ENCODE peak calls at places on chromosome 4, in four cellular contexts. K is GM12892, L is GM12878, Y is SK-N-SH. C is an unnamed sample.

GRCh38 chr4:101792056-101792575 is 1.6 kb downstream of the BANK1 start:
- DNase-seq in L (no peak), Y (no peak), K (no peak), C (no peak)

GRCh38 chr4:90002406-90003040 is 107.9 kb downstream of the MMRN1 start:
- DNase-seq in L (no peak), Y (peak; percentile 14), K (no peak), C (no peak)

GRCh38 chr4:163331629-163332360 is 601 bp downstream of the NPY1R start:
- DNase-seq in K (no peak), L (no peak), Y (peak; percentile 36), C (peak; percentile 14)

GRCh38 chr4:5962416-5962815 is 55.8 kb downstream of the C4orf50 start:
- DNase-seq in L (no peak), Y (no peak), K (no peak), C (no peak)

GRCh38 chr4:155426953-155427352 is 50.2 kb upstream of the MAP9 start:
- DNase-seq in Y (no peak), K (no peak), L (no peak), C (no peak)

GRCh38 chr4:139641218-139641617 is 24.4 kb upstream of the MGST2 start:
- DNase-seq in L (no peak), K (no peak), Y (no peak), C (no peak)

GRCh38 chr4:26141916-26142638 is 178.7 kb upstream of the RBPJ start:
- DNase-seq in L (no peak), Y (no peak), K (no peak), C (no peak)

GRCh38 chr4:82360298-82361177 is 13.3 kb downstream of the HNRNPD start:
- DNase-seq in K (no peak), L (no peak), Y (peak; percentile 30), C (no peak)

GRCh38 chr4:147877308-147877771 is 145.5 kb downstream of the ARHGAP10 start:
- DNase-seq in Y (peak; percentile 62), K (no peak), L (no peak), C (no peak)

GRCh38 chr4:128525939-128526630 is 238.5 kb upstream of the PGRMC2 start:
- DNase-seq in L (no peak), Y (no peak), K (no peak), C (no peak)

GRCh38 chr4:187480146-187481145 is 515.1 kb upstream of the ZFP42 start:
- DNase-seq in K (no peak), Y (no peak), L (no peak), C (no peak)

GRCh38 chr4:109440948-109441347 is 7.3 kb downstream of the SEC24B start:
- DNase-seq in Y (no peak), L (no peak), K (no peak), C (no peak)

GRCh38 chr4:123265443-123265842 is 131.2 kb upstream of the SPRY1 start:
- DNase-seq in Y (no peak), L (no peak), K (no peak), C (no peak)

GRCh38 chr4:47065099-47065498 is 33.7 kb downstream of the GABRB1 start:
- DNase-seq in Y (no peak), K (no peak), L (no peak), C (no peak)

GRCh38 chr4:156545003-156545785 is 426.4 kb downstream of the PDGFC start:
- DNase-seq in L (no peak), K (no peak), Y (no peak), C (no peak)

GRCh38 chr4:3700736-3701135 is 65.4 kb upstream of the ADRA2C start:
- DNase-seq in Y (no peak), L (no peak), K (no peak), C (no peak)

GRCh38 chr4:128287159-128287870 is at the start of gene PGRMC2:
- DNase-seq in Y (peak; percentile 61), L (no peak), K (peak; percentile 84), C (no peak)

GRCh38 chr4:33067221-33067620 is 2347.1 kb downstream of the PCDH7 start:
- DNase-seq in L (no peak), Y (no peak), K (no peak), C (no peak)

GRCh38 chr4:158946825-158947224 is 156.1 kb upstream of the RAPGEF2 start:
- DNase-seq in L (no peak), K (no peak), Y (no peak), C (no peak)

GRCh38 chr4:6785572-6785925 is 3.0 kb downstream of the KIAA0232 start:
- DNase-seq in L (no peak), K (no peak), Y (no peak), C (no peak)

GRCh38 chr4:111641813-111642579 is 503.3 kb upstream of the FAM241A start:
- DNase-seq in K (no peak), Y (peak; percentile 52), L (peak; percentile 13), C (peak; percentile 20)

GRCh38 chr4:15232725-15233597 is 194.9 kb upstream of the C1QTNF7 start:
- DNase-seq in L (no peak), Y (no peak), K (no peak), C (no peak)

GRCh38 chr4:72666910-72667309 is 97.9 kb upstream of the ADAMTS3 start:
- DNase-seq in Y (no peak), K (no peak), L (no peak), C (no peak)

GRCh38 chr4:3176625-3177229 is 72.2 kb upstream of the MSANTD1 start:
- DNase-seq in Y (no peak), K (no peak), L (no peak), C (no peak)

GRCh38 chr4:162952232-162952631 is 214.5 kb downstream of the NAF1 start:
- DNase-seq in L (no peak), Y (no peak), K (no peak), C (no peak)

GRCh38 chr4:122739174-122739573 is 6.7 kb downstream of the BBS12 start:
- DNase-seq in Y (no peak), L (no peak), K (no peak), C (no peak)

GRCh38 chr4:143617994-143618679 is 82.3 kb downstream of the FREM3 start:
- DNase-seq in K (no peak), L (no peak), Y (no peak), C (no peak)

GRCh38 chr4:138789796-138790195 is 225.8 kb upstream of the NOCT start:
- DNase-seq in K (no peak), L (peak; percentile 1), Y (no peak), C (no peak)

GRCh38 chr4:144190009-144190408 is 49.5 kb upstream of the GYPA start:
- DNase-seq in K (no peak), L (no peak), Y (no peak), C (no peak)

GRCh38 chr4:98663226-98664006 is 5.0 kb upstream of the TSPAN5 start:
- DNase-seq in K (peak; percentile 31), Y (no peak), L (peak; percentile 84), C (peak; percentile 42)

GRCh38 chr4:165743422-165743821 is 129.6 kb upstream of the TLL1 start:
- DNase-seq in Y (no peak), L (no peak), K (no peak), C (no peak)

GRCh38 chr4:104860227-104861123 is 286.2 kb upstream of the TET2 start:
- DNase-seq in Y (peak; percentile 57), L (peak; percentile 72), K (peak; percentile 13), C (peak; percentile 22)

GRCh38 chr4:104859601-104860000 is 287.1 kb upstream of the TET2 start:
- DNase-seq in Y (no peak), L (no peak), K (no peak), C (no peak)
- TF ChIP-seq TAF1 in Y (no peak), L (no peak), K (no peak), C (no peak)

GRCh38 chr4:80226091-80226490 is 28.8 kb downstream of the PRDM8 start:
- DNase-seq in L (no peak), K (no peak), Y (no peak), C (no peak)
- TF ChIP-seq TAF1 in L (no peak), K (no peak), Y (no peak), C (no peak)

DNA sequence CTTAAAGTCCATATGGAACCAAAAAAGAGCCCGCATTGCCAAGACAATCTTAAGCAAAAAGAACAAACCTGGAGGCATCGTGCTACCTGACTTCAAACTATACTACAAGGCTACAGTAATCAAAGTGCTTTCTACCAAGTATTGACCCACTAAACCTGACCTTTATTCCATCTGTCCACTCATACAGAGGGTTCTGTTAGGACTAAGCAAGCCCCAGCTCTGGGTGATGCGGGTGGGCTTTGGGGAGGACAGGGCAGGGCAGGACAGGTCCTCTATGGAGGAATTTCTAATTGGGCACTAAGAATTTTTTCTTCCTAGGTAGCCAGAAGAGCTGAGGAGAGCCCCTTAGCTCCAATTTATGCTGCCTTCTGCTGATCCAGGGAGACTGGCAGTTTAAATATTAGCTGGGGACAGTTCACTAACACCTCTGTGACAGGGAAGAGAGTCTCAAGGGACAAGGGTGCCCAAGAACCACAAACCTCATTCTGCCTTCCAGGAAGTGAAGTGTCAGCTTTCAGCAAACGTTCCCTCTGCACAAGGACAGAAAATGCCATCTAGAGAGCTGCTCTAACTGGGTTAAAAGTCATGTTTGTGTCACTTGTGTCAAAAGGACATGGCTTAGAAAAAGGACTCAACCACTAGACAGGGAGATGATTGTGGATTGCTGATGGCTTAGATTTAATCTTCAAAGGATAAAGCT is 143.2 kb downstream of the KIT start:
- DNase-seq in Y (no peak), L (no peak), K (no peak), C (no peak)
- TF ChIP-seq TAF1 in Y (no peak), L (no peak), K (no peak), C (no peak)

GRCh38 chr4:154084864-154085263 is 296.0 kb upstream of the SFRP2 start:
- DNase-seq in L (no peak), Y (no peak), K (no peak), C (no peak)
- TF ChIP-seq TAF1 in L (no peak), Y (no peak), K (no peak), C (no peak)

C was measured in GM12891.